ENCODE peak calls at places on chromosome 14, in nine cellular contexts. H, Y, T, J, V, I, D, R and C are unnamed samples.

GRCh38 chr14:34676516-34677211 is 37.7 kb downstream of the CFL2 start:
- DNase-seq in J (no peak), T (no peak), I (no peak), V (no peak), R (no peak), D (no peak), Y (no peak), H (no peak), C (no peak)

GRCh38 chr14:26765768-26766550 is 168.1 kb upstream of the NOVA1 start:
- DNase-seq in V (peak; percentile 4), J (peak; percentile 96), I (no peak), T (no peak), Y (peak; percentile 87), R (peak; percentile 41), D (no peak), H (peak; percentile 46), C (no peak)

GRCh38 chr14:33842299-33842698 is 108.6 kb downstream of the EGLN3 start:
- DNase-seq in R (no peak), V (no peak), H (no peak), Y (no peak), J (no peak), D (no peak), T (no peak), I (no peak), C (peak; percentile 17)

GRCh38 chr14:77376380-77376770 is 519 bp downstream of the TMED8 start:
- DNase-seq in D (peak; percentile 25), Y (no peak), I (no peak), J (peak; percentile 8), R (peak; percentile 16), T (peak; percentile 8), H (peak; percentile 5), V (peak; percentile 7), C (peak; percentile 23)

GRCh38 chr14:64704145-64704742 is at the start of gene PLEKHG3:
- DNase-seq in H (peak; percentile 89), I (peak; percentile 87), D (peak; percentile 87), Y (no peak), J (peak; percentile 65), R (peak; percentile 85), T (no peak), V (peak; percentile 61), C (peak; percentile 81)

GRCh38 chr14:85587152-85587697 is 57.3 kb downstream of the FLRT2 start:
- DNase-seq in H (no peak), J (peak; percentile 90), D (no peak), T (no peak), V (no peak), R (no peak), Y (peak; percentile 77), I (no peak), C (no peak)

GRCh38 chr14:48349689-48350088 is 674.3 kb upstream of the MDGA2 start:
- DNase-seq in J (no peak), D (no peak), Y (no peak), T (no peak), I (no peak), H (no peak), R (no peak), V (no peak), C (no peak)

GRCh38 chr14:50821471-50822464 is 9.2 kb downstream of the NIN start:
- DNase-seq in Y (no peak), H (peak; percentile 55), J (no peak), T (peak; percentile 54), R (peak; percentile 28), V (no peak), D (peak; percentile 41), I (no peak), C (no peak)

GRCh38 chr14:94051779-94052178 is 25.6 kb downstream of the OTUB2 start:
- DNase-seq in Y (no peak), T (no peak), I (peak; percentile 39), D (no peak), R (no peak), V (no peak), J (no peak), H (peak; percentile 1), C (no peak)
- TF ChIP-seq CTCF in Y (no peak), T (no peak), I (no peak), D (no peak), R (no peak), V (no peak), J (no peak), H (no peak), C (no peak)

DNA sequence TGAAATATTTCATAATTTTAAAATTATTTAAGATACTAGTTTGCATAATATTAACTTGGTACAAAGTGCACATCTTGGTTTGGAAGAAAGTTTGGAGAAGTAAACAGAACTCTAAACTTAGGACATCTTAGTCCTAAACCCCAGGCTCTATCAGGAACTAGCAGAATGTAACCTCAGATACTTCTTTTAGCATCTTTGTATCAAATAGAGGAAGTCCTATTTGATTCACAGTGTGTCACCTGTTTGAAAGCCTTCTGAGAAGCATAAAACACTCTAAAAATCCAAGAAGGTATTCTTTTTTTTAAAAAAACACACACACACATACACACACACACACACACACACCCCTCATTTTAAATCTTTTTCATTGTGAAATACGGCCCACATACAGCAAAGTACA is 12.0 kb upstream of the RNU6-7 start:
- DNase-seq in D (no peak), J (no peak), I (no peak), V (no peak), H (no peak), Y (no peak), T (no peak), R (no peak), C (no peak)
- TF ChIP-seq CTCF in D (no peak), J (no peak), I (no peak), V (no peak), H (no peak), Y (no peak), T (no peak), R (no peak), C (no peak)

GRCh38 chr14:97218713-97219355 is 421.7 kb downstream of the VRK1 start:
- DNase-seq in J (no peak), Y (no peak), T (peak; percentile 15), D (no peak), V (no peak), H (no peak), I (no peak), R (no peak), C (no peak)
- TF ChIP-seq CTCF in J (no peak), Y (peak; percentile 15), T (no peak), D (no peak), V (no peak), H (no peak), I (peak; percentile 24), R (no peak), C (no peak)

GRCh38 chr14:32512348-32512747 is 183.2 kb downstream of the AKAP6 start:
- DNase-seq in V (no peak), R (no peak), J (no peak), T (no peak), D (no peak), H (no peak), Y (no peak), I (no peak), C (no peak)

GRCh38 chr14:32514236-32514635 is 185.1 kb downstream of the AKAP6 start:
- DNase-seq in H (no peak), D (no peak), V (no peak), T (no peak), Y (no peak), I (no peak), J (no peak), R (no peak), C (no peak)

GRCh38 chr14:32510815-32511214 is 181.7 kb downstream of the AKAP6 start:
- DNase-seq in V (no peak), H (no peak), R (no peak), T (no peak), I (no peak), Y (no peak), D (no peak), J (no peak), C (no peak)

GRCh38 chr14:32512813-32513212 is 183.7 kb downstream of the AKAP6 start:
- DNase-seq in H (no peak), V (no peak), I (no peak), Y (no peak), T (no peak), D (no peak), J (peak; percentile 15), R (no peak), C (no peak)

DNA sequence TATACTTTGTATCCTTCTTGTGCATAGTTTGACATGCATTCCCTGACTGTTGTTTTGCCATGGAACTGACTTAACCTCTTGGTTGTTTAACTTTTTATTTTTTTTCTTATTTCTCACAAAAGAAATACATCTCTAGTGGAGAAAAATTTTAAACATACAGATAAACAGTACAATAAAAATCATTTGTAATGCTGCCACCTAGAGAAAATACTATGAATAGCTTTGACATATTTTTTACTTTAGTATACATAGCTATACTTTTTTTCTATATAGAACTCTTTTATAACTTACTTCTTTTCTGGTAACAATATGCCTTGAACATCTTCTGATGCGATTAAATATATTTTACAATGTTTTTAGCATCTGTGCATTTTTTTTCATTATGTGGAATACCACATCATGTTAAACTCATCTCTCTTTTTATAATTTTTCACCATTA is 184.5 kb downstream of the AKAP6 start:
- DNase-seq in I (no peak), D (no peak), R (no peak), H (no peak), T (no peak), Y (no peak), J (peak; percentile 46), V (no peak), C (no peak)
- TF ChIP-seq CTCF in I (peak; percentile 73), D (no peak), R (peak; percentile 59), H (peak; percentile 32), T (no peak), Y (no peak), J (peak; percentile 47), V (no peak), C (no peak)

GRCh38 chr14:106879241-106879640 is 1352.9 kb downstream of the TMEM121 start:
- DNase-seq in H (peak; percentile 55), Y (no peak), D (peak; percentile 63), V (no peak), J (no peak), I (no peak), R (no peak), T (no peak), C (peak; percentile 88)
- TF ChIP-seq CTCF in H (peak; percentile 37), Y (no peak), D (no peak), V (peak; percentile 39), J (no peak), I (no peak), R (peak; percentile 31), T (peak; percentile 39), C (peak; percentile 86)

GRCh38 chr14:104596451-104596918 is 8.1 kb downstream of the TMEM179 start:
- DNase-seq in T (no peak), J (no peak), R (peak; percentile 6), Y (no peak), H (no peak), D (no peak), I (no peak), V (no peak), C (no peak)
- TF ChIP-seq CTCF in T (no peak), J (no peak), R (no peak), Y (no peak), H (no peak), D (no peak), I (no peak), V (no peak), C (no peak)

DNA sequence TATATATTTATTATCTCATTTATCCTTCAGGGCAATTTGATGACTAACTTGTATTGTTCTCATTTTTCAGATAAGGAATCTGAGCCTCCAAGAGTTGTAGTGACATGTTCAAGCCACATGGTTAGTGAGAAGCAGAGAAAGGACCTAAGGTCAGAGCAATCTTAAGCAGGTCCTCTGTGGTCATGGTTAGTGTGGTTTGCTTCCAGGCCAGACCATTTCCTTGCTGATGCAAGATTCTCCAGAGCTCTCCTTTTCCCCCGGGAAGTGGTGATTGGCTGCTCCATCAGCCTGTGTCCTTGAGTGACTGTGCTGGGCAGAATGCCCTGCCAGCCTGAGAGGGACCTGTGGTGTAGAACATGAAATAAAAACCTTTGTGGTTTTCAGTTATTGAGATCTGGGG is 141.3 kb downstream of the KTN1 start:
- DNase-seq in T (no peak), Y (peak; percentile 94), V (peak; percentile 97), J (peak; percentile 97), D (no peak), H (peak; percentile 40), I (no peak), R (no peak), C (peak; percentile 55)
- TF ChIP-seq CTCF in T (no peak), Y (no peak), V (peak; percentile 27), J (peak; percentile 34), D (no peak), H (no peak), I (no peak), R (no peak), C (no peak)